ENCODE peak calls at places on chromosomes 7 and 10, in four cellular contexts. A is right cardiac atrium; P is activated naive CD8-positive, alpha-beta T cell treated with anti-CD3 and anti-CD28 coated beads, Interleukin-2, amount 50 U/mL, for 24 hours; H is thoracic aorta. C is an unnamed sample.

GRCh38 chr7:116859323-116859722 is 3.1 kb upstream of the CAPZA2 start:
- ATAC-seq in A (no peak), P (no peak), H (no peak), C (no peak)

GRCh38 chr10:23338886-23339285 is 5.7 kb downstream of the C10orf67 start:
- ATAC-seq in A (no peak), P (no peak), H (no peak), C (no peak)

GRCh38 chr10:14499610-14499904 is 168.8 kb upstream of the FRMD4A start:
- ATAC-seq in A (peak), P (no peak), H (no peak), C (no peak)

GRCh38 chr10:132452216-132452650 is 55.2 kb downstream of the PWWP2B start:
- ATAC-seq in A (peak), P (peak), H (no peak), C (no peak)

GRCh38 chr10:78981257-78981969 is 87.4 kb upstream of the ZMIZ1 start:
- ATAC-seq in A (no peak), P (peak), H (no peak), C (peak)

GRCh38 chr10:79335470-79336235 is 11.6 kb upstream of the PPIF start:
- ATAC-seq in A (peak), P (no peak), H (no peak), C (no peak)

GRCh38 chr7:130273081-130273699 is 6.5 kb downstream of the CPA2 start:
- ATAC-seq in A (no peak), P (no peak), H (no peak), C (no peak)

GRCh38 chr10:21518629-21519321 is 6.7 kb downstream of the SKIDA1 start:
- ATAC-seq in A (peak), P (no peak), H (no peak), C (no peak)

GRCh38 chr7:93920496-93921189 is 892 bp upstream of the GNG11 start:
- ATAC-seq in A (no peak), P (no peak), H (no peak), C (no peak)

C was measured in activated T-helper 17 cell treated with anti-CD3 and anti-CD28 coated beads, Interleukin-2, amount 50 U/mL, for 72 hours.